ENCODE peak calls at places on chromosome 17, in ten cellular contexts. One of them, this sample, is unnamed.

GRCh38 chr17:27597188-27597580 is 33.8 kb upstream of the LGALS9 start:
- DNase-seq in stimulated activated CD8-positive, alpha-beta memory T cell treated with anti-CD3 and anti-CD28 coated beads, Interleukin-7, amount 100 ng/mL, for 1 hour: no peak
- DNase-seq in T-helper 2 cell: no peak
- DNase-seq in substantia nigra: no peak
- DNase-seq in NCI-H187: no peak
- DNase-seq in PC-3: no peak
- DNase-seq in left colon: no peak
- DNase-seq in ELR: no peak
- DNase-seq in D341Med: no peak
- DNase-seq in iPS-NIHi11: no peak
- DNase-seq in this sample: no peak

GRCh38 chr17:63550816-63551639 is 751 bp downstream of the DCAF7 start:
- DNase-seq in NCI-H187: no peak
- DNase-seq in T-helper 2 cell: no peak
- DNase-seq in stimulated activated CD8-positive, alpha-beta memory T cell treated with anti-CD3 and anti-CD28 coated beads, Interleukin-7, amount 100 ng/mL, for 1 hour: no peak
- DNase-seq in D341Med: peak; percentile 79
- DNase-seq in iPS-NIHi11: peak; percentile 50
- DNase-seq in substantia nigra: no peak
- DNase-seq in left colon: no peak
- DNase-seq in ELR: peak; percentile 75
- DNase-seq in PC-3: peak; percentile 57
- DNase-seq in this sample: peak; percentile 38

GRCh38 chr17:28160610-28161009 is 118.1 kb downstream of the NLK start:
- DNase-seq in substantia nigra: no peak
- DNase-seq in PC-3: no peak
- DNase-seq in left colon: no peak
- DNase-seq in iPS-NIHi11: no peak
- DNase-seq in NCI-H187: no peak
- DNase-seq in ELR: no peak
- DNase-seq in T-helper 2 cell: no peak
- DNase-seq in D341Med: no peak
- DNase-seq in stimulated activated CD8-positive, alpha-beta memory T cell treated with anti-CD3 and anti-CD28 coated beads, Interleukin-7, amount 100 ng/mL, for 1 hour: no peak
- DNase-seq in this sample: no peak

GRCh38 chr17:9150407-9151090 is 129.2 kb downstream of the NTN1 start:
- DNase-seq in stimulated activated CD8-positive, alpha-beta memory T cell treated with anti-CD3 and anti-CD28 coated beads, Interleukin-7, amount 100 ng/mL, for 1 hour: no peak
- DNase-seq in ELR: no peak
- DNase-seq in PC-3: no peak
- DNase-seq in substantia nigra: no peak
- DNase-seq in T-helper 2 cell: no peak
- DNase-seq in NCI-H187: no peak
- DNase-seq in left colon: no peak
- DNase-seq in iPS-NIHi11: peak; percentile 47
- DNase-seq in D341Med: no peak
- DNase-seq in this sample: no peak

GRCh38 chr17:29583324-29584248 is 5.9 kb downstream of the GIT1 start:
- DNase-seq in ELR: no peak
- DNase-seq in substantia nigra: no peak
- DNase-seq in NCI-H187: no peak
- DNase-seq in PC-3: no peak
- DNase-seq in T-helper 2 cell: no peak
- DNase-seq in left colon: no peak
- DNase-seq in iPS-NIHi11: no peak
- DNase-seq in D341Med: peak; percentile 63
- DNase-seq in stimulated activated CD8-positive, alpha-beta memory T cell treated with anti-CD3 and anti-CD28 coated beads, Interleukin-7, amount 100 ng/mL, for 1 hour: no peak
- DNase-seq in this sample: no peak

GRCh38 chr17:78132086-78132676 is 1.6 kb downstream of the TMC8 start:
- DNase-seq in NCI-H187: no peak
- DNase-seq in iPS-NIHi11: peak; percentile 62
- DNase-seq in PC-3: peak; percentile 66
- DNase-seq in T-helper 2 cell: no peak
- DNase-seq in substantia nigra: no peak
- DNase-seq in D341Med: no peak
- DNase-seq in left colon: peak; percentile 76
- DNase-seq in stimulated activated CD8-positive, alpha-beta memory T cell treated with anti-CD3 and anti-CD28 coated beads, Interleukin-7, amount 100 ng/mL, for 1 hour: no peak
- DNase-seq in ELR: no peak
- DNase-seq in this sample: peak; percentile 55

GRCh38 chr17:34354637-34355036 is 1.6 kb upstream of the CCL13 start:
- DNase-seq in PC-3: no peak
- DNase-seq in iPS-NIHi11: no peak
- DNase-seq in left colon: no peak
- DNase-seq in stimulated activated CD8-positive, alpha-beta memory T cell treated with anti-CD3 and anti-CD28 coated beads, Interleukin-7, amount 100 ng/mL, for 1 hour: no peak
- DNase-seq in substantia nigra: no peak
- DNase-seq in T-helper 2 cell: no peak
- DNase-seq in D341Med: no peak
- DNase-seq in ELR: no peak
- DNase-seq in NCI-H187: no peak
- DNase-seq in this sample: no peak

GRCh38 chr17:520447-521167 is 168.0 kb upstream of the RPH3AL start:
- DNase-seq in ELR: no peak
- DNase-seq in stimulated activated CD8-positive, alpha-beta memory T cell treated with anti-CD3 and anti-CD28 coated beads, Interleukin-7, amount 100 ng/mL, for 1 hour: no peak
- DNase-seq in D341Med: peak; percentile 48
- DNase-seq in substantia nigra: no peak
- DNase-seq in T-helper 2 cell: no peak
- DNase-seq in NCI-H187: no peak
- DNase-seq in PC-3: no peak
- DNase-seq in iPS-NIHi11: no peak
- DNase-seq in left colon: no peak
- DNase-seq in this sample: no peak

GRCh38 chr17:42153919-42154491 is 784 bp downstream of the RAB5C start:
- DNase-seq in stimulated activated CD8-positive, alpha-beta memory T cell treated with anti-CD3 and anti-CD28 coated beads, Interleukin-7, amount 100 ng/mL, for 1 hour: no peak
- DNase-seq in PC-3: no peak
- DNase-seq in left colon: no peak
- DNase-seq in NCI-H187: no peak
- DNase-seq in D341Med: no peak
- DNase-seq in iPS-NIHi11: no peak
- DNase-seq in ELR: peak; percentile 56
- DNase-seq in T-helper 2 cell: no peak
- DNase-seq in substantia nigra: no peak
- DNase-seq in this sample: peak; percentile 35

GRCh38 chr17:79192503-79193500 is 118.2 kb downstream of the ENGASE start:
- DNase-seq in NCI-H187: no peak
- DNase-seq in iPS-NIHi11: peak; percentile 85
- DNase-seq in left colon: no peak
- DNase-seq in substantia nigra: no peak
- DNase-seq in PC-3: peak; percentile 48
- DNase-seq in D341Med: no peak
- DNase-seq in T-helper 2 cell: no peak
- DNase-seq in stimulated activated CD8-positive, alpha-beta memory T cell treated with anti-CD3 and anti-CD28 coated beads, Interleukin-7, amount 100 ng/mL, for 1 hour: no peak
- DNase-seq in ELR: peak; percentile 41
- DNase-seq in this sample: peak; percentile 18

GRCh38 chr17:56777859-56778258 is 55.9 kb downstream of the C17orf67 start:
- DNase-seq in stimulated activated CD8-positive, alpha-beta memory T cell treated with anti-CD3 and anti-CD28 coated beads, Interleukin-7, amount 100 ng/mL, for 1 hour: no peak
- DNase-seq in left colon: no peak
- DNase-seq in PC-3: peak; percentile 41
- DNase-seq in ELR: peak; percentile 85
- DNase-seq in D341Med: no peak
- DNase-seq in substantia nigra: no peak
- DNase-seq in iPS-NIHi11: no peak
- DNase-seq in T-helper 2 cell: no peak
- DNase-seq in NCI-H187: no peak
- DNase-seq in this sample: no peak

GRCh38 chr17:81153340-81153803 is 11.9 kb upstream of the PVALEF start:
- DNase-seq in iPS-NIHi11: no peak
- DNase-seq in ELR: peak; percentile 43
- DNase-seq in PC-3: no peak
- DNase-seq in left colon: no peak
- DNase-seq in NCI-H187: no peak
- DNase-seq in T-helper 2 cell: no peak
- DNase-seq in substantia nigra: peak; percentile 82
- DNase-seq in D341Med: no peak
- DNase-seq in stimulated activated CD8-positive, alpha-beta memory T cell treated with anti-CD3 and anti-CD28 coated beads, Interleukin-7, amount 100 ng/mL, for 1 hour: no peak
- DNase-seq in this sample: no peak

GRCh38 chr17:27879987-27880608 is 13.1 kb downstream of the LYRM9 start:
- DNase-seq in PC-3: peak; percentile 69
- DNase-seq in iPS-NIHi11: peak; percentile 90
- DNase-seq in NCI-H187: peak; percentile 39
- DNase-seq in T-helper 2 cell: peak; percentile 45
- DNase-seq in D341Med: peak; percentile 96
- DNase-seq in left colon: peak; percentile 62
- DNase-seq in ELR: peak; percentile 70
- DNase-seq in substantia nigra: peak; percentile 73
- DNase-seq in stimulated activated CD8-positive, alpha-beta memory T cell treated with anti-CD3 and anti-CD28 coated beads, Interleukin-7, amount 100 ng/mL, for 1 hour: peak; percentile 20
- DNase-seq in this sample: peak; percentile 70

GRCh38 chr17:38783227-38783626 is 16.1 kb downstream of the PIP4K2B start:
- DNase-seq in substantia nigra: no peak
- DNase-seq in NCI-H187: no peak
- DNase-seq in T-helper 2 cell: no peak
- DNase-seq in left colon: no peak
- DNase-seq in iPS-NIHi11: no peak
- DNase-seq in ELR: no peak
- DNase-seq in D341Med: no peak
- DNase-seq in stimulated activated CD8-positive, alpha-beta memory T cell treated with anti-CD3 and anti-CD28 coated beads, Interleukin-7, amount 100 ng/mL, for 1 hour: no peak
- DNase-seq in PC-3: no peak
- DNase-seq in this sample: no peak

GRCh38 chr17:17126131-17127110 is 79.7 kb downstream of the PLD6 start:
- DNase-seq in iPS-NIHi11: no peak
- DNase-seq in PC-3: no peak
- DNase-seq in ELR: no peak
- DNase-seq in stimulated activated CD8-positive, alpha-beta memory T cell treated with anti-CD3 and anti-CD28 coated beads, Interleukin-7, amount 100 ng/mL, for 1 hour: no peak
- DNase-seq in left colon: no peak
- DNase-seq in D341Med: no peak
- DNase-seq in T-helper 2 cell: no peak
- DNase-seq in substantia nigra: no peak
- DNase-seq in NCI-H187: no peak
- DNase-seq in this sample: no peak

GRCh38 chr17:56441331-56441730 is 152.2 kb upstream of the NOG start:
- DNase-seq in D341Med: no peak
- DNase-seq in iPS-NIHi11: no peak
- DNase-seq in left colon: no peak
- DNase-seq in T-helper 2 cell: no peak
- DNase-seq in stimulated activated CD8-positive, alpha-beta memory T cell treated with anti-CD3 and anti-CD28 coated beads, Interleukin-7, amount 100 ng/mL, for 1 hour: no peak
- DNase-seq in ELR: peak; percentile 79
- DNase-seq in NCI-H187: no peak
- DNase-seq in PC-3: peak; percentile 16
- DNase-seq in substantia nigra: no peak
- DNase-seq in this sample: no peak

GRCh38 chr17:43720311-43721060 is 38.1 kb downstream of the SOST start:
- DNase-seq in iPS-NIHi11: peak; percentile 89
- DNase-seq in NCI-H187: peak; percentile 55
- DNase-seq in stimulated activated CD8-positive, alpha-beta memory T cell treated with anti-CD3 and anti-CD28 coated beads, Interleukin-7, amount 100 ng/mL, for 1 hour: peak; percentile 41
- DNase-seq in substantia nigra: peak; percentile 70
- DNase-seq in ELR: peak; percentile 82
- DNase-seq in T-helper 2 cell: peak; percentile 64
- DNase-seq in PC-3: peak; percentile 61
- DNase-seq in D341Med: peak; percentile 62
- DNase-seq in left colon: peak; percentile 72
- DNase-seq in this sample: peak; percentile 71

GRCh38 chr17:56597495-56597990 is 4.0 kb downstream of the NOG start:
- DNase-seq in PC-3: peak; percentile 47
- DNase-seq in T-helper 2 cell: no peak
- DNase-seq in left colon: no peak
- DNase-seq in ELR: peak; percentile 60
- DNase-seq in substantia nigra: no peak
- DNase-seq in iPS-NIHi11: peak; percentile 40
- DNase-seq in D341Med: peak; percentile 91
- DNase-seq in NCI-H187: no peak
- DNase-seq in stimulated activated CD8-positive, alpha-beta memory T cell treated with anti-CD3 and anti-CD28 coated beads, Interleukin-7, amount 100 ng/mL, for 1 hour: no peak
- DNase-seq in this sample: peak; percentile 44

GRCh38 chr17:48439875-48440505 is 10.0 kb upstream of the SKAP1 start:
- DNase-seq in iPS-NIHi11: no peak
- DNase-seq in T-helper 2 cell: no peak
- DNase-seq in ELR: no peak
- DNase-seq in PC-3: no peak
- DNase-seq in stimulated activated CD8-positive, alpha-beta memory T cell treated with anti-CD3 and anti-CD28 coated beads, Interleukin-7, amount 100 ng/mL, for 1 hour: no peak
- DNase-seq in left colon: no peak
- DNase-seq in NCI-H187: peak; percentile 11
- DNase-seq in D341Med: no peak
- DNase-seq in substantia nigra: no peak
- DNase-seq in this sample: no peak

GRCh38 chr17:57707892-57708291 is 37.2 kb downstream of the CCDC182 start:
- DNase-seq in ELR: no peak
- DNase-seq in D341Med: peak; percentile 79
- DNase-seq in iPS-NIHi11: peak; percentile 64
- DNase-seq in PC-3: no peak
- DNase-seq in left colon: no peak
- DNase-seq in T-helper 2 cell: no peak
- DNase-seq in substantia nigra: peak; percentile 42
- DNase-seq in NCI-H187: no peak
- DNase-seq in stimulated activated CD8-positive, alpha-beta memory T cell treated with anti-CD3 and anti-CD28 coated beads, Interleukin-7, amount 100 ng/mL, for 1 hour: no peak
- DNase-seq in this sample: no peak

GRCh38 chr17:19678581-19679418 is 30.2 kb downstream of the ALDH3A2 start:
- DNase-seq in left colon: no peak
- DNase-seq in T-helper 2 cell: no peak
- DNase-seq in iPS-NIHi11: no peak
- DNase-seq in substantia nigra: no peak
- DNase-seq in NCI-H187: no peak
- DNase-seq in PC-3: no peak
- DNase-seq in ELR: no peak
- DNase-seq in stimulated activated CD8-positive, alpha-beta memory T cell treated with anti-CD3 and anti-CD28 coated beads, Interleukin-7, amount 100 ng/mL, for 1 hour: no peak
- DNase-seq in D341Med: no peak
- DNase-seq in this sample: no peak

GRCh38 chr17:75352079-75352569 is 53.4 kb downstream of the GRB2 start:
- DNase-seq in D341Med: peak; percentile 67
- DNase-seq in substantia nigra: peak; percentile 19
- DNase-seq in ELR: no peak
- DNase-seq in left colon: no peak
- DNase-seq in PC-3: no peak
- DNase-seq in NCI-H187: no peak
- DNase-seq in T-helper 2 cell: no peak
- DNase-seq in iPS-NIHi11: peak; percentile 61
- DNase-seq in stimulated activated CD8-positive, alpha-beta memory T cell treated with anti-CD3 and anti-CD28 coated beads, Interleukin-7, amount 100 ng/mL, for 1 hour: no peak
- DNase-seq in this sample: peak; percentile 81

GRCh38 chr17:63785556-63785955 is 11.6 kb downstream of the DDX42 start:
- DNase-seq in NCI-H187: no peak
- DNase-seq in D341Med: no peak
- DNase-seq in ELR: peak; percentile 77
- DNase-seq in substantia nigra: no peak
- DNase-seq in stimulated activated CD8-positive, alpha-beta memory T cell treated with anti-CD3 and anti-CD28 coated beads, Interleukin-7, amount 100 ng/mL, for 1 hour: no peak
- DNase-seq in T-helper 2 cell: no peak
- DNase-seq in left colon: no peak
- DNase-seq in iPS-NIHi11: no peak
- DNase-seq in PC-3: peak; percentile 82
- DNase-seq in this sample: peak; percentile 58

GRCh38 chr17:61314368-61315078 is 85.1 kb upstream of the TBX2 start:
- DNase-seq in left colon: no peak
- DNase-seq in T-helper 2 cell: no peak
- DNase-seq in iPS-NIHi11: no peak
- DNase-seq in substantia nigra: peak; percentile 54
- DNase-seq in stimulated activated CD8-positive, alpha-beta memory T cell treated with anti-CD3 and anti-CD28 coated beads, Interleukin-7, amount 100 ng/mL, for 1 hour: no peak
- DNase-seq in NCI-H187: no peak
- DNase-seq in D341Med: no peak
- DNase-seq in ELR: peak; percentile 18
- DNase-seq in PC-3: no peak
- DNase-seq in this sample: no peak

GRCh38 chr17:78127888-78128615 is 503 bp downstream of the TMC6 start:
- DNase-seq in substantia nigra: peak; percentile 53
- DNase-seq in PC-3: peak; percentile 57
- DNase-seq in left colon: no peak
- DNase-seq in NCI-H187: no peak
- DNase-seq in iPS-NIHi11: peak; percentile 84
- DNase-seq in stimulated activated CD8-positive, alpha-beta memory T cell treated with anti-CD3 and anti-CD28 coated beads, Interleukin-7, amount 100 ng/mL, for 1 hour: no peak
- DNase-seq in ELR: no peak
- DNase-seq in T-helper 2 cell: no peak
- DNase-seq in D341Med: no peak
- DNase-seq in this sample: peak; percentile 37

GRCh38 chr17:17511971-17512858 is 16.0 kb upstream of the RASD1 start:
- DNase-seq in iPS-NIHi11: no peak
- DNase-seq in NCI-H187: no peak
- DNase-seq in stimulated activated CD8-positive, alpha-beta memory T cell treated with anti-CD3 and anti-CD28 coated beads, Interleukin-7, amount 100 ng/mL, for 1 hour: no peak
- DNase-seq in D341Med: no peak
- DNase-seq in substantia nigra: no peak
- DNase-seq in ELR: peak; percentile 96
- DNase-seq in PC-3: peak; percentile 97
- DNase-seq in T-helper 2 cell: no peak
- DNase-seq in left colon: no peak
- DNase-seq in this sample: peak; percentile 70

GRCh38 chr17:29021251-29021650 is 15.4 kb upstream of the SEZ6 start:
- DNase-seq in left colon: no peak
- DNase-seq in D341Med: no peak
- DNase-seq in NCI-H187: no peak
- DNase-seq in stimulated activated CD8-positive, alpha-beta memory T cell treated with anti-CD3 and anti-CD28 coated beads, Interleukin-7, amount 100 ng/mL, for 1 hour: no peak
- DNase-seq in PC-3: no peak
- DNase-seq in ELR: no peak
- DNase-seq in iPS-NIHi11: no peak
- DNase-seq in substantia nigra: no peak
- DNase-seq in T-helper 2 cell: no peak
- DNase-seq in this sample: no peak

GRCh38 chr17:64178011-64178825 is 48.3 kb upstream of the ERN1 start:
- DNase-seq in left colon: no peak
- DNase-seq in iPS-NIHi11: no peak
- DNase-seq in substantia nigra: no peak
- DNase-seq in stimulated activated CD8-positive, alpha-beta memory T cell treated with anti-CD3 and anti-CD28 coated beads, Interleukin-7, amount 100 ng/mL, for 1 hour: no peak
- DNase-seq in PC-3: no peak
- DNase-seq in T-helper 2 cell: no peak
- DNase-seq in ELR: no peak
- DNase-seq in NCI-H187: no peak
- DNase-seq in D341Med: no peak
- DNase-seq in this sample: peak; percentile 34

This sample was measured in kidney tubule cell.